ENCODE peak calls at places on chromosome 19, in eight cellular contexts. One of them, this sample, is unnamed.

GRCh38 chr19:41478875-41479756 is 36.2 kb downstream of the ERICH4 start:
- DNase-seq in heart left ventricle: no peak
- DNase-seq in activated B cell treated with CpG ODN at 0.5 μM for 24 hours: no peak
- DNase-seq in fibroblast of pulmonary artery: peak
- DNase-seq in lower leg skin: no peak
- DNase-seq in Panc1: no peak
- DNase-seq in vagina: no peak
- DNase-seq in RWPE2: no peak
- DNase-seq in this sample: no peak

GRCh38 chr19:18514800-18515682 is 6.8 kb downstream of the ELL start:
- DNase-seq in heart left ventricle: no peak
- DNase-seq in activated B cell treated with CpG ODN at 0.5 μM for 24 hours: no peak
- DNase-seq in fibroblast of pulmonary artery: peak
- DNase-seq in lower leg skin: peak
- DNase-seq in Panc1: no peak
- DNase-seq in vagina: no peak
- DNase-seq in RWPE2: no peak
- DNase-seq in this sample: peak

GRCh38 chr19:21587549-21587948 is 82.1 kb downstream of the ZNF429 start:
- DNase-seq in heart left ventricle: no peak
- DNase-seq in activated B cell treated with CpG ODN at 0.5 μM for 24 hours: no peak
- DNase-seq in fibroblast of pulmonary artery: no peak
- DNase-seq in lower leg skin: no peak
- DNase-seq in Panc1: no peak
- DNase-seq in vagina: no peak
- DNase-seq in RWPE2: no peak
- DNase-seq in this sample: no peak

GRCh38 chr19:17719730-17720486 is 628 bp downstream of the MAP1S start:
- DNase-seq in heart left ventricle: peak
- DNase-seq in activated B cell treated with CpG ODN at 0.5 μM for 24 hours: no peak
- DNase-seq in fibroblast of pulmonary artery: no peak
- DNase-seq in lower leg skin: no peak
- DNase-seq in Panc1: no peak
- DNase-seq in vagina: no peak
- DNase-seq in RWPE2: no peak
- DNase-seq in this sample: no peak

GRCh38 chr19:53076984-53077383 is 26.2 kb downstream of the ZNF160 start:
- DNase-seq in heart left ventricle: no peak
- DNase-seq in activated B cell treated with CpG ODN at 0.5 μM for 24 hours: no peak
- DNase-seq in fibroblast of pulmonary artery: peak
- DNase-seq in lower leg skin: no peak
- DNase-seq in Panc1: no peak
- DNase-seq in vagina: no peak
- DNase-seq in RWPE2: no peak
- DNase-seq in this sample: no peak

GRCh38 chr19:21022996-21023395 is 2.5 kb downstream of the ZNF430 start:
- DNase-seq in heart left ventricle: no peak
- DNase-seq in activated B cell treated with CpG ODN at 0.5 μM for 24 hours: no peak
- DNase-seq in fibroblast of pulmonary artery: peak
- DNase-seq in lower leg skin: no peak
- DNase-seq in Panc1: no peak
- DNase-seq in vagina: no peak
- DNase-seq in RWPE2: no peak
- DNase-seq in this sample: no peak

GRCh38 chr19:41563847-41564514 is 12.0 kb upstream of the CEACAM21 start:
- DNase-seq in heart left ventricle: no peak
- DNase-seq in activated B cell treated with CpG ODN at 0.5 μM for 24 hours: no peak
- DNase-seq in fibroblast of pulmonary artery: no peak
- DNase-seq in lower leg skin: no peak
- DNase-seq in Panc1: no peak
- DNase-seq in vagina: no peak
- DNase-seq in RWPE2: no peak
- DNase-seq in this sample: no peak

GRCh38 chr19:56080669-56081401 is 40.3 kb downstream of the ZNF787 start:
- DNase-seq in heart left ventricle: peak
- DNase-seq in activated B cell treated with CpG ODN at 0.5 μM for 24 hours: peak
- DNase-seq in fibroblast of pulmonary artery: peak
- DNase-seq in lower leg skin: peak
- DNase-seq in Panc1: no peak
- DNase-seq in vagina: no peak
- DNase-seq in RWPE2: no peak
- DNase-seq in this sample: peak

GRCh38 chr19:43784981-43785808 is 4.4 kb upstream of the KCNN4 start:
- DNase-seq in heart left ventricle: no peak
- DNase-seq in activated B cell treated with CpG ODN at 0.5 μM for 24 hours: no peak
- DNase-seq in fibroblast of pulmonary artery: peak
- DNase-seq in lower leg skin: peak
- DNase-seq in Panc1: peak
- DNase-seq in vagina: no peak
- DNase-seq in RWPE2: no peak
- DNase-seq in this sample: peak

GRCh38 chr19:7497292-7497691 is 8.5 kb upstream of the PEX11G start:
- DNase-seq in heart left ventricle: peak
- DNase-seq in activated B cell treated with CpG ODN at 0.5 μM for 24 hours: no peak
- DNase-seq in fibroblast of pulmonary artery: no peak
- DNase-seq in lower leg skin: no peak
- DNase-seq in Panc1: no peak
- DNase-seq in vagina: no peak
- DNase-seq in RWPE2: no peak
- DNase-seq in this sample: no peak
- TF ChIP-seq CTCF in heart left ventricle: peak
- TF ChIP-seq CTCF in activated B cell treated with CpG ODN at 0.5 μM for 24 hours: no peak
- TF ChIP-seq CTCF in fibroblast of pulmonary artery: peak
- TF ChIP-seq CTCF in lower leg skin: no peak
- TF ChIP-seq CTCF in Panc1: peak
- TF ChIP-seq CTCF in vagina: no peak
- TF ChIP-seq CTCF in RWPE2: peak
- TF ChIP-seq CTCF in this sample: peak

GRCh38 chr19:1766800-1767352 is 13.6 kb downstream of the ONECUT3 start:
- DNase-seq in heart left ventricle: no peak
- DNase-seq in activated B cell treated with CpG ODN at 0.5 μM for 24 hours: no peak
- DNase-seq in fibroblast of pulmonary artery: no peak
- DNase-seq in lower leg skin: no peak
- DNase-seq in Panc1: no peak
- DNase-seq in vagina: no peak
- DNase-seq in RWPE2: no peak
- DNase-seq in this sample: no peak

GRCh38 chr19:1767464-1767933 is 14.2 kb downstream of the ONECUT3 start:
- DNase-seq in heart left ventricle: no peak
- DNase-seq in activated B cell treated with CpG ODN at 0.5 μM for 24 hours: peak
- DNase-seq in fibroblast of pulmonary artery: no peak
- DNase-seq in lower leg skin: no peak
- DNase-seq in Panc1: no peak
- DNase-seq in vagina: no peak
- DNase-seq in RWPE2: no peak
- DNase-seq in this sample: no peak

GRCh38 chr19:1769645-1769985 is 16.3 kb downstream of the ONECUT3 start:
- DNase-seq in heart left ventricle: no peak
- DNase-seq in activated B cell treated with CpG ODN at 0.5 μM for 24 hours: no peak
- DNase-seq in fibroblast of pulmonary artery: no peak
- DNase-seq in lower leg skin: no peak
- DNase-seq in Panc1: no peak
- DNase-seq in vagina: no peak
- DNase-seq in RWPE2: no peak
- DNase-seq in this sample: no peak

GRCh38 chr19:1768918-1769644 is 15.8 kb downstream of the ONECUT3 start:
- DNase-seq in heart left ventricle: no peak
- DNase-seq in activated B cell treated with CpG ODN at 0.5 μM for 24 hours: no peak
- DNase-seq in fibroblast of pulmonary artery: no peak
- DNase-seq in lower leg skin: no peak
- DNase-seq in Panc1: no peak
- DNase-seq in vagina: no peak
- DNase-seq in RWPE2: no peak
- DNase-seq in this sample: no peak

DNA sequence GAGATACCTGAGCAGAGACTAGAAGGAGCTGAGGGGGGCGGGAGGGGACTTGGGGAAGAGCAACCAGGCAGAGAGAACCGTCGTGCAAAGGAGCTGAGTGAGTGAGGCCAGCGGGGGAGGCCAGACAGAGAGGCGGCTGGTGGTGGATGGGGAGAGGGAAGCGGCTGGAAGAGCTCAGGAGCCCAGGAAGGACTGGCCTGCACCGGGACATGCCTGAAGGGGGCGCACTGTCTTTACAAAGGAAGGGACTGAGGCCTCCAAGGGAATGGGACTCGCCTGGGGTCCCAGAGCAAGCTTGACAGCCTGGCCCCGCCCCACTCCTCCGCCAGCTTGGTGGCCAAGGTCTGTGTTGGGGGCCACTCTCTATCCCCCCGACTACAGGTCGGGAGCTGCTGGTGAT is 14.9 kb downstream of the ONECUT3 start:
- DNase-seq in heart left ventricle: no peak
- DNase-seq in activated B cell treated with CpG ODN at 0.5 μM for 24 hours: no peak
- DNase-seq in fibroblast of pulmonary artery: no peak
- DNase-seq in lower leg skin: no peak
- DNase-seq in Panc1: no peak
- DNase-seq in vagina: no peak
- DNase-seq in RWPE2: no peak
- DNase-seq in this sample: no peak
- TF ChIP-seq CTCF in heart left ventricle: no peak
- TF ChIP-seq CTCF in activated B cell treated with CpG ODN at 0.5 μM for 24 hours: no peak
- TF ChIP-seq CTCF in fibroblast of pulmonary artery: peak
- TF ChIP-seq CTCF in lower leg skin: no peak
- TF ChIP-seq CTCF in Panc1: no peak
- TF ChIP-seq CTCF in vagina: no peak
- TF ChIP-seq CTCF in RWPE2: no peak
- TF ChIP-seq CTCF in this sample: no peak

GRCh38 chr19:57466489-57466888 is 9.5 kb upstream of the VN1R1 start:
- DNase-seq in heart left ventricle: no peak
- DNase-seq in activated B cell treated with CpG ODN at 0.5 μM for 24 hours: no peak
- DNase-seq in fibroblast of pulmonary artery: no peak
- DNase-seq in lower leg skin: no peak
- DNase-seq in Panc1: no peak
- DNase-seq in vagina: no peak
- DNase-seq in RWPE2: no peak
- DNase-seq in this sample: no peak

GRCh38 chr19:57465680-57466381 is 8.9 kb upstream of the VN1R1 start:
- DNase-seq in heart left ventricle: no peak
- DNase-seq in activated B cell treated with CpG ODN at 0.5 μM for 24 hours: no peak
- DNase-seq in fibroblast of pulmonary artery: peak
- DNase-seq in lower leg skin: no peak
- DNase-seq in Panc1: no peak
- DNase-seq in vagina: no peak
- DNase-seq in RWPE2: no peak
- DNase-seq in this sample: no peak
- TF ChIP-seq CTCF in heart left ventricle: no peak
- TF ChIP-seq CTCF in activated B cell treated with CpG ODN at 0.5 μM for 24 hours: no peak
- TF ChIP-seq CTCF in fibroblast of pulmonary artery: peak
- TF ChIP-seq CTCF in lower leg skin: no peak
- TF ChIP-seq CTCF in Panc1: peak
- TF ChIP-seq CTCF in vagina: no peak
- TF ChIP-seq CTCF in RWPE2: peak
- TF ChIP-seq CTCF in this sample: peak

DNA sequence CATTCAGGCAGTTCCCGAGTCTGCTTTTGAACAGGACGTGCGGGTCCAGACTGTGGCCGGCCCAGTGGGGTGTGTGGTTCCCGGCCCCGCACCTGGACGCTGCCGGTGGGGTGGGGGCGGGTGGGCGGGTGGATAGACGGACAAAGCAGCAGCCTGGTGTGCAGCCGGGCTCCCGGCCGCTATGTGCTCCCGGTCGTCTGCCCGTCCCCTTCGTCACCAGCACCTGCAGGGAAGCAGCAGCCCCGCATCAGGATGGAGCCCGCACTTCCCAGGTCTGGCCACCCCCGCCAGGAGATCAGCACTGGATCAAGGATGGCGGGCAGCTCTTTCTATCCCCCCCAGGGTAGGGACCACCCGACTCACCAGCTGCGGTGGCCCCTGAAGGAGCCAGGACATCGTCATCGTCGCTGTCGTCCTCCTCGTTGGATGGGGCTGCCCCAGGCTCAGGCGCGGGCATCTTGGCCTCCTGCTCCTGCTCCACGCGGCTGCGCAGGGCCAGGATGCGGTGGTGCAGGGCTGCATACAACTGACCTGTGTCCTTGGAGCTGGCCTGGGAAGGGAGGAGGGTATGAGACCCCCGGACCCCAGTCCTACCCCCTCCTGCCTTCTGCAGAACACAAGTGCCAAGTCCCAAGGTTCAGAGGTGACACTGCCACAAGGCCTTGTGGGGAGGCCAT is 3.5 kb downstream of the CAPS start:
- DNase-seq in heart left ventricle: no peak
- DNase-seq in activated B cell treated with CpG ODN at 0.5 μM for 24 hours: no peak
- DNase-seq in fibroblast of pulmonary artery: no peak
- DNase-seq in lower leg skin: no peak
- DNase-seq in Panc1: no peak
- DNase-seq in vagina: no peak
- DNase-seq in RWPE2: no peak
- DNase-seq in this sample: no peak
- TF ChIP-seq CTCF in heart left ventricle: no peak
- TF ChIP-seq CTCF in activated B cell treated with CpG ODN at 0.5 μM for 24 hours: no peak
- TF ChIP-seq CTCF in fibroblast of pulmonary artery: no peak
- TF ChIP-seq CTCF in lower leg skin: no peak
- TF ChIP-seq CTCF in Panc1: no peak
- TF ChIP-seq CTCF in vagina: no peak
- TF ChIP-seq CTCF in RWPE2: no peak
- TF ChIP-seq CTCF in this sample: no peak

GRCh38 chr19:1910169-1910568 is 5.0 kb downstream of the ADAT3 start:
- DNase-seq in heart left ventricle: no peak
- DNase-seq in activated B cell treated with CpG ODN at 0.5 μM for 24 hours: no peak
- DNase-seq in fibroblast of pulmonary artery: peak
- DNase-seq in lower leg skin: no peak
- DNase-seq in Panc1: no peak
- DNase-seq in vagina: no peak
- DNase-seq in RWPE2: no peak
- DNase-seq in this sample: no peak
- TF ChIP-seq CTCF in heart left ventricle: no peak
- TF ChIP-seq CTCF in activated B cell treated with CpG ODN at 0.5 μM for 24 hours: no peak
- TF ChIP-seq CTCF in fibroblast of pulmonary artery: no peak
- TF ChIP-seq CTCF in lower leg skin: no peak
- TF ChIP-seq CTCF in Panc1: no peak
- TF ChIP-seq CTCF in vagina: no peak
- TF ChIP-seq CTCF in RWPE2: no peak
- TF ChIP-seq CTCF in this sample: no peak

GRCh38 chr19:13043285-13043684 is 48.0 kb downstream of the NFIX start:
- DNase-seq in heart left ventricle: no peak
- DNase-seq in activated B cell treated with CpG ODN at 0.5 μM for 24 hours: no peak
- DNase-seq in fibroblast of pulmonary artery: no peak
- DNase-seq in lower leg skin: no peak
- DNase-seq in Panc1: no peak
- DNase-seq in vagina: no peak
- DNase-seq in RWPE2: no peak
- DNase-seq in this sample: no peak

GRCh38 chr19:13042443-13043130 is 47.3 kb downstream of the NFIX start:
- DNase-seq in heart left ventricle: no peak
- DNase-seq in activated B cell treated with CpG ODN at 0.5 μM for 24 hours: no peak
- DNase-seq in fibroblast of pulmonary artery: peak
- DNase-seq in lower leg skin: no peak
- DNase-seq in Panc1: no peak
- DNase-seq in vagina: no peak
- DNase-seq in RWPE2: no peak
- DNase-seq in this sample: no peak

GRCh38 chr19:13044160-13044853 is 49.0 kb downstream of the NFIX start:
- DNase-seq in heart left ventricle: no peak
- DNase-seq in activated B cell treated with CpG ODN at 0.5 μM for 24 hours: no peak
- DNase-seq in fibroblast of pulmonary artery: no peak
- DNase-seq in lower leg skin: no peak
- DNase-seq in Panc1: no peak
- DNase-seq in vagina: no peak
- DNase-seq in RWPE2: no peak
- DNase-seq in this sample: no peak

GRCh38 chr19:13047374-13047773 is 52.1 kb downstream of the NFIX start:
- DNase-seq in heart left ventricle: no peak
- DNase-seq in activated B cell treated with CpG ODN at 0.5 μM for 24 hours: no peak
- DNase-seq in fibroblast of pulmonary artery: no peak
- DNase-seq in lower leg skin: no peak
- DNase-seq in Panc1: no peak
- DNase-seq in vagina: no peak
- DNase-seq in RWPE2: no peak
- DNase-seq in this sample: no peak

GRCh38 chr19:13045812-13046211 is 50.5 kb downstream of the NFIX start:
- DNase-seq in heart left ventricle: no peak
- DNase-seq in activated B cell treated with CpG ODN at 0.5 μM for 24 hours: no peak
- DNase-seq in fibroblast of pulmonary artery: no peak
- DNase-seq in lower leg skin: no peak
- DNase-seq in Panc1: no peak
- DNase-seq in vagina: no peak
- DNase-seq in RWPE2: no peak
- DNase-seq in this sample: no peak
- TF ChIP-seq CTCF in heart left ventricle: no peak
- TF ChIP-seq CTCF in activated B cell treated with CpG ODN at 0.5 μM for 24 hours: no peak
- TF ChIP-seq CTCF in fibroblast of pulmonary artery: no peak
- TF ChIP-seq CTCF in lower leg skin: no peak
- TF ChIP-seq CTCF in Panc1: no peak
- TF ChIP-seq CTCF in vagina: no peak
- TF ChIP-seq CTCF in RWPE2: no peak
- TF ChIP-seq CTCF in this sample: no peak

This sample was measured in CD14-positive monocyte.